ENCODE peak calls at places on chromosomes 2 and 18, in eight cellular contexts. B, I, R, N, Y, E, T and K are unnamed samples.

GRCh38 chr2:14219306-14219705 is 413.2 kb upstream of the LRATD1 start:
- DNase-seq in E (no peak), T (no peak), B (no peak), N (no peak), I (no peak), Y (no peak), R (no peak), K (no peak)

GRCh38 chr2:126932529-126932928 is 33.8 kb downstream of the TEX51 start:
- DNase-seq in Y (no peak), E (no peak), I (no peak), T (no peak), R (no peak), N (no peak), B (peak; percentile 4), K (no peak)

GRCh38 chr2:96945011-96945410 is 41.4 kb downstream of the FAM178B start:
- DNase-seq in B (no peak), Y (no peak), E (no peak), R (no peak), N (no peak), I (no peak), T (no peak), K (no peak)

GRCh38 chr18:80154293-80154692 is 45.2 kb downstream of the ADNP2 start:
- DNase-seq in R (peak; percentile 47), E (peak; percentile 13), N (no peak), Y (no peak), I (peak; percentile 9), T (peak; percentile 50), B (peak; percentile 56), K (no peak)

GRCh38 chr2:114464961-114465706 is 22.7 kb downstream of the DPP10 start:
- DNase-seq in R (no peak), Y (no peak), I (no peak), T (no peak), N (no peak), E (no peak), B (no peak), K (no peak)

GRCh38 chr2:238947243-238947760 is 99.4 kb downstream of the TWIST2 start:
- DNase-seq in Y (peak; percentile 8), N (no peak), T (no peak), B (no peak), R (no peak), I (no peak), E (no peak), K (no peak)

GRCh38 chr2:16508061-16508851 is 157.4 kb downstream of the CYRIA start:
- DNase-seq in B (peak; percentile 52), I (peak; percentile 39), N (no peak), T (peak; percentile 28), R (peak; percentile 92), Y (peak; percentile 40), E (peak; percentile 48), K (peak; percentile 9)

GRCh38 chr2:239113592-239113991 is 265.7 kb downstream of the TWIST2 start:
- DNase-seq in R (no peak), B (no peak), I (no peak), N (no peak), T (no peak), E (no peak), Y (no peak), K (no peak)

GRCh38 chr2:38464971-38465788 is 88.1 kb upstream of the ATL2 start:
- DNase-seq in T (no peak), E (no peak), B (no peak), Y (no peak), R (no peak), N (no peak), I (no peak), K (no peak)

GRCh38 chr2:101341901-101342624 is 33.6 kb upstream of the RNF149 start:
- DNase-seq in I (peak; percentile 68), N (peak; percentile 52), E (peak; percentile 75), T (peak; percentile 90), B (peak; percentile 86), R (peak; percentile 82), Y (peak; percentile 56), K (peak; percentile 50)

GRCh38 chr2:241495172-241496002 is 13.0 kb downstream of the STK25 start:
- DNase-seq in T (no peak), N (no peak), B (no peak), Y (no peak), R (peak; percentile 1), E (no peak), I (no peak), K (no peak)

GRCh38 chr2:18441583-18441982 is 118.9 kb downstream of the RDH14 start:
- DNase-seq in Y (no peak), B (no peak), T (no peak), I (no peak), R (no peak), N (no peak), E (no peak), K (no peak)

DNA sequence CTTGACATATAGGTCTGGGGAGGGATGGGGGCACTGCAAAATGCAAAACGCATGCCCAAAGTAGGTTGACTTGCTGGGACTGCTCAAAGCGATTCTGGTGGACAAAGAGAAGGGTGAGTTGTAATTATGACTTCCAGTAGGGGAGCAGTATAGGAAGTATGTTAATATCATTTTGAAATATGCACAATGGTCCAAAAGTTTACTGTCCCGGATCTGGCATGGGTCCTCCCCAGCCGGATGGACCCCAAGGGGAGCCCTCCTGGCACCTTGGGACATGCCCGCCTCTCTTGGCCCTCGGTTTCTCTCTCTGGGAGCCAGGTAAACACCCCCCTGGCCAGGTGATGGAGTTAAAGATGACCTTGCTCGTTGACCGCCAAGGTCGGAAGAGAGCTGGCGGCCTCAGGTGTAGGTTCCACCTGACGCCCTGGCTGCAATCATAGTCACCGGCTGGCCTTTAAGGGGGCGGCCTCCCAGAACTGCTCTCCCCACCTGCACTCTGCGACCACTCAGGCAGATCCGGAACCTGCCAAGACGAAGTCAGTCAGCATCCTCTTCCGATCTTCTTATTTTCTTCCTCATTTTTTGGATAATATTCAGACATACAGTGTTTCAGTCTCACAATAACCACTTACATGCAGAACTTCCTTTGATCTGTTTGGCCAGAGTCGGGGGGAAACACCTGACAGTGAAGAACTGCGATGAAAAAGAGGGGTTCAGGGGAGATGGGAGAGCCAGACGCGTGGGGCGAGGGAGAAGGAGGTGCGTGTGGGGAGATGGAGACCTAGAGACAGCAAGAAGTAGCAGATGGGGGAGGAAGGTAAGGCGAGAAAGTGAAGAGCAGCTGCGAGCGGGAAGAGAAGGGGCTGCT is 148.3 kb downstream of the MEIS1 start:
- DNase-seq in N (no peak), Y (no peak), R (no peak), T (no peak), I (no peak), E (no peak), B (no peak), K (peak; percentile 71)
- TF ChIP-seq EZH2 in N (no peak), Y (no peak), R (peak; percentile 92), T (no peak), I (peak; percentile 74), E (no peak), B (no peak), K (no peak)

DNA sequence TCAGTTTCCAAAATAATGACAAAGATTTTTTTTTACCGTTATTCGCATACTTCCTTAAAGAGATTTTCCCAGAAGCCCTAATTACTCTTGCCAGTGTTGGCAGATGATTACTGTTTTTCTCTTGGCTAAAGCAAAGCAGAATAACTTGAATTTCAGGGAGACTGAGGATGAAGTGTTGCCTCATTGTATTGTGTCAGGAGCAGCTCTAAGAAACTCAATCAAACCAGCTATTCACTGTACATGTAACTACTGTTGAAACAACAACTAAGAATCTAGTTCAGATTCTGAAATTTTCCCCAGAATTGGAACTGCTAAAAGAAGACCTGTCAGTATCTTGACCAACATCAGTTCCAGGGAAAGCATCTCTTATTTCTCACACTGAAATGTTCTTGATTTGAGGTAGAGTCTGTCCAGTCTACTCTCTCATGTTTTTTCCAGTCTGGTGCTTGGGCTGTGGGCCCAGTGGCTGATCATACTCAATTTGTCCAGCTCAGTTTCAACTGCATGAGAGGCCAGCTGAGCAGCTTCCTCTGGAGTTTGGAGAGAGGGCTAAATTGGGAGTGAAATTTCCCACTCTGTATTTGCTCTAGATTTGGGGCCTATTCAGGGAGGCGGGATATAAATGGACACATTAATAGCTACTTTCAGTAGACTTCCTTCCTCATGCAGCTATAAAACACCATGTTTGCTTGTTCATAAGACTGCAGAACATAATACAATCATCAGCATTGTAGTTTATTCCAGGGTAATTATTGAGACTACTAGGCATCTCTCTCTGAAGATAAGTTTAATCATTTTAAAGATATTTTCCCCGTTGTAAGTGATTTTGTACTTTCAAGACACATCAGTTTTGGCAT is 78.6 kb downstream of the PPP1R1C start:
- DNase-seq in Y (no peak), B (no peak), E (no peak), T (no peak), I (no peak), R (no peak), N (no peak), K (peak; percentile 18)
- H3K36me3 ChIP-seq in Y (no peaks in the 10 kb centered on the region), B (no peaks in the 10 kb centered on the region), E (no peaks in the 10 kb centered on the region), T (no peaks in the 10 kb centered on the region), I (no peaks in the 10 kb centered on the region), R (no peaks in the 10 kb centered on the region), N (no peaks in the 10 kb centered on the region), K (no peaks in the 10 kb centered on the region)

DNA sequence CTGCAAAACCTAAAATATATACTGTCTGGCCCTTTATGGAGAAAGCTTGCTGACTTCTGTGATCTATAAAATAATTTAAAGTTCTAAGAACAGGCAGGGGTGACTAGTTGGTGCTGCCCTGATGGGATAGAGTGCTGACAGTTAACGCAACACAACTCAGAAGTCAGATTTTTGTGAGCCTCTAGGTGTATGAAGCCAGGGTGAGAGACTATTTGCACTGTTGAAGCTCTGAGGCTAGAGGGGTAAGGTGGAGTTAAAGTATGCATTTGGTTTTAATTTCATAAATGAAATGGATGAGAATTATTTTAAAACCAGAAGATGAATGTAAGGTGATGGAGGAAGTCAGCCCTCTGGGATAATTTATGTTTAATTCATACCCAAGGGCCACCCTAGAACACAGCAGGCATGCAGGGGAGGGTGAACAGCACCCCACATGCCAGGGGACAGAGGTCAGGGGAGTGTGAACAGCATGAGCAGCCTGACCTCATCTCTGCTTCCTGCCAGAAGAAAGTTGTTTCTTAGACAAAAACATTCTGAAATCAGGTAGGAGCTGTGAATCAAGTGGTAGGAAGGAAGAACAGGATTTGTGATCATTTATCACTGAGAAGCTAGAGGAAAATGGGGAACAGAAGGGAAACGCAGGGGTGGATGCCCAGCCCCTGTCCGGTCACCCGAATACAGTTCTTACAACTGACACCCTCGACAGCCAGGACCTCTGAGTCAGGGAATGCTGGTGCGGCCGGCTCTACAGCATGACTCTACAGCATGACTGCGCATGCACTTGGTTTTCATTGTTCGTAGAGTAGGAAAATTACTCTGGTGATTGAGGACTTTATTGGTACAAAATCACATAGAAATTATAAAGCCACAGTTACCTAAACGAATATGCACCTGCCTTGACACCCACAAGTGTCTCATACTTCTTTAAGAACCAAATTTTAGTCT is 93.1 kb downstream of the MBP start:
- DNase-seq in B (peak; percentile 19), I (no peak), E (no peak), R (no peak), N (no peak), T (peak; percentile 69), Y (no peak), K (no peak)
- H3K9ac ChIP-seq in B (no peak overlapping the region), I (no peak overlapping the region), E (no peak overlapping the region), R (no peak overlapping the region), N (no peak overlapping the region), T (no peak overlapping the region), Y (no peak overlapping the region), K (no peak overlapping the region)

DNA sequence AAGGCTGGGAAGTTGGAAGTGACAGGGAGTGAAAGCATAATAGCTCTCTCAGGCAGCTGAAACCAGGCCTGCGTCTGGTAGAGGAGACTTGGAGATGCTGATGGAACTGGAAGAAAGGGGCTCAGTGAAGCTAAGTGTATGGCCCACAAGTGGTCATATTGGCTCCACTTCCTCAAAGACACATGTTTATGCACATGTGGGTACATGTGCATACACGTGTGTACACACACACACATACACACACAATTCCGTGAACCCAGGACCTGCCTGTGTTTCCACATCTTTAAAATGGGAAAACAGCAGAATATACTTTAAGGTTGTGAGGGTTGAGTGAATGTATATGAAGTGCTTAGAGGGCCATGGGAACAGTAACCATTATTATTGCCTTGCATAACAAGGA is 160.9 kb downstream of the ARL6IP6 start:
- DNase-seq in Y (no peak), T (no peak), E (no peak), I (no peak), B (no peak), N (no peak), R (no peak), K (no peak)
- TF ChIP-seq EZH2 in Y (no peak), T (no peak), E (no peak), I (no peak), B (no peak), N (no peak), R (no peak), K (no peak)